ENCODE peak calls at places on chromosomes 7 and 10, in six cellular contexts. A is neuronal stem cell; M is CD4-positive, CD25-positive, alpha-beta regulatory T cell; O is MM.1S; T is HFF-Myc; S is neural progenitor cell. X is an unnamed sample.

GRCh38 chr10:62527019-62527827 is 153.1 kb downstream of the ZNF365 start:
- DNase-seq in A (no peak), M (no peak), O (peak), T (no peak), S (no peak), X (no peak)

GRCh38 chr7:50348469-50349162 is 44.1 kb downstream of the IKZF1 start:
- DNase-seq in A (no peak), M (no peak), O (no peak), T (no peak), S (no peak), X (no peak)

GRCh38 chr10:103933557-103934121 is 15.7 kb upstream of the STN1 start:
- DNase-seq in A (no peak), M (no peak), O (no peak), T (no peak), S (no peak), X (no peak)

GRCh38 chr10:81472927-81473470 is 402.0 kb upstream of the NRG3 start:
- DNase-seq in A (no peak), M (no peak), O (no peak), T (no peak), S (no peak), X (no peak)

GRCh38 chr7:156655983-156656382 is 15.4 kb downstream of the RNF32 start:
- DNase-seq in A (no peak), M (no peak), O (no peak), T (no peak), S (no peak), X (no peak)

GRCh38 chr7:38368191-38368605 is 94.8 kb upstream of the TARP start:
- DNase-seq in A (peak), M (peak), O (peak), T (peak), S (peak), X (peak)

GRCh38 chr10:21961847-21962246 is 41.7 kb downstream of the DNAJC1 start:
- DNase-seq in A (no peak), M (no peak), O (no peak), T (no peak), S (no peak), X (no peak)

GRCh38 chr10:73110345-73110849 is at the start of gene NUDT13:
- DNase-seq in A (peak), M (peak), O (peak), T (no peak), S (peak), X (peak)

GRCh38 chr10:8998751-8999150 is 944.3 kb downstream of the GATA3 start:
- DNase-seq in A (no peak), M (no peak), O (no peak), T (no peak), S (no peak), X (no peak)

GRCh38 chr10:14879055-14879800 is 562 bp downstream of the SUV39H2 start:
- DNase-seq in A (no peak), M (peak), O (peak), T (no peak), S (peak), X (no peak)

GRCh38 chr7:49866910-49867309 is 93.5 kb downstream of the VWC2 start:
- DNase-seq in A (no peak), M (no peak), O (no peak), T (no peak), S (no peak), X (no peak)

GRCh38 chr7:85090138-85090537 is 96.7 kb downstream of the SEMA3D start:
- DNase-seq in A (no peak), M (no peak), O (no peak), T (no peak), S (no peak), X (no peak)

GRCh38 chr10:110434477-110435096 is 63.1 kb upstream of the DUSP5 start:
- DNase-seq in A (no peak), M (no peak), O (no peak), T (no peak), S (no peak), X (no peak)

GRCh38 chr10:89478085-89478738 is 57.2 kb downstream of the SLC16A12 start:
- DNase-seq in A (no peak), M (no peak), O (peak), T (no peak), S (peak), X (no peak)

GRCh38 chr10:89645742-89646172 is 715 bp upstream of the PANK1 start:
- DNase-seq in A (no peak), M (no peak), O (no peak), T (no peak), S (no peak), X (no peak)

GRCh38 chr10:104122273-104123107 is 519 bp downstream of the SFR1 start:
- DNase-seq in A (no peak), M (no peak), O (peak), T (no peak), S (no peak), X (no peak)

GRCh38 chr10:20768849-20769248 is 128.3 kb downstream of the NEBL start:
- DNase-seq in A (peak), M (no peak), O (no peak), T (no peak), S (peak), X (peak)

GRCh38 chr7:105849122-105849855 is 27.1 kb downstream of the ATXN7L1 start:
- DNase-seq in A (no peak), M (peak), O (peak), T (no peak), S (no peak), X (peak)

GRCh38 chr10:49448924-49449323 is 53.0 kb upstream of the DRGX start:
- DNase-seq in A (no peak), M (no peak), O (no peak), T (no peak), S (no peak), X (no peak)

GRCh38 chr10:43156590-43157340 is 18.5 kb downstream of the CSGALNACT2 start:
- DNase-seq in A (no peak), M (no peak), O (no peak), T (no peak), S (peak), X (no peak)

GRCh38 chr7:4069268-4070095 is 612.6 kb upstream of the FOXK1 start:
- DNase-seq in A (no peak), M (no peak), O (no peak), T (no peak), S (peak), X (no peak)

GRCh38 chr10:126247454-126247975 is 140.8 kb downstream of the ADAM12 start:
- DNase-seq in A (no peak), M (no peak), O (no peak), T (peak), S (no peak), X (peak)

GRCh38 chr10:909831-910230 is 21.7 kb downstream of the LARP4B start:
- DNase-seq in A (no peak), M (no peak), O (no peak), T (no peak), S (peak), X (no peak)

GRCh38 chr7:87391020-87391701 is 45.7 kb downstream of the CROT start:
- DNase-seq in A (no peak), M (no peak), O (no peak), T (no peak), S (no peak), X (no peak)

GRCh38 chr7:102260856-102261255 is 25.8 kb upstream of the SH2B2 start:
- DNase-seq in A (no peak), M (no peak), O (no peak), T (no peak), S (peak), X (no peak)

GRCh38 chr10:60390224-60390626 is 550 bp upstream of the ANK3 start:
- DNase-seq in A (no peak), M (no peak), O (no peak), T (no peak), S (no peak), X (no peak)

GRCh38 chr10:128040681-128041080 is 85.5 kb downstream of the MKI67 start:
- DNase-seq in A (no peak), M (no peak), O (no peak), T (no peak), S (no peak), X (no peak)

GRCh38 chr7:93327006-93327633 is 95.0 kb downstream of the VPS50 start:
- DNase-seq in A (no peak), M (no peak), O (no peak), T (peak), S (no peak), X (peak)

GRCh38 chr10:132477066-132477397 is 60.6 kb upstream of the INPP5A start:
- DNase-seq in A (no peak), M (no peak), O (no peak), T (no peak), S (no peak), X (no peak)

GRCh38 chr10:122463466-122464157 is 2.3 kb downstream of the HTRA1 start:
- DNase-seq in A (no peak), M (no peak), O (no peak), T (no peak), S (no peak), X (no peak)

GRCh38 chr10:120423350-120424197 is 33.5 kb upstream of the PLPP4 start:
- DNase-seq in A (peak), M (no peak), O (peak), T (no peak), S (peak), X (peak)

GRCh38 chr7:128879939-128880746 is 17.5 kb downstream of the ATP6V1F start:
- DNase-seq in A (peak), M (no peak), O (no peak), T (no peak), S (peak), X (peak)

GRCh38 chr7:142581341-142581740 is 167.9 kb upstream of the PRSS1 start:
- DNase-seq in A (no peak), M (no peak), O (peak), T (no peak), S (no peak), X (peak)

GRCh38 chr7:118076564-118076963 is 107.4 kb upstream of the LSM8 start:
- DNase-seq in A (no peak), M (no peak), O (no peak), T (no peak), S (no peak), X (no peak)

GRCh38 chr7:6482307-6482706 is 34.6 kb upstream of the DAGLB start:
- DNase-seq in A (no peak), M (no peak), O (no peak), T (no peak), S (no peak), X (peak)

GRCh38 chr10:30038961-30039536 is 20.3 kb downstream of the JCAD start:
- DNase-seq in A (no peak), M (no peak), O (no peak), T (no peak), S (no peak), X (no peak)

GRCh38 chr10:102435529-102436233 is 3.3 kb upstream of the CUEDC2 start:
- DNase-seq in A (no peak), M (no peak), O (no peak), T (no peak), S (no peak), X (no peak)

DNA sequence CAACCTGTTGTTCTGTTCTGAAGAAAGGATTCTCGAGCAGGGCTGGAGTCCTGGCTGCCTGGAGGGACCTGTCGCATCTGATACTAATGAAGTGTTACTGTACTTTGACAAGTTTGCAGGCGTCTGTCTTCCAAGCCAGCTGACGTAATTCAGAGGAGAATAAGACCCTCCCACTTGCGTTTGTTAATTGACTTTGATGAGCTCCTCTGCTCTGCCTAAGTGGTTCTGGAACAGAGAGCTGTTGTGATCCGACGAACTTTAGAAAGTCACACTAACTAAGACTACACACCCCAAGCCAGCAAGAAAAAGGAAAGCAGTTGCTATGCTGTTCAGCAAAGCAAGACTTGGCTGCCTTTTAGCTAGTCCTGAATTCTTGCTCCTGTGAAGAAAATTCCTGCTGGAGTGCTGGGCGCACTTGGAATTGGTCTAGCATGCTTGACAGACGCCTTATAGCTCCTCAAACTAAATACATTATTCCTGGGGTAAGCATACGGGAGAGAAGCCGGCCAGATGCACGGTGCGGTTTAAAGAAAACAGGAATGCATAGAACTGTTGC is 200.3 kb downstream of the CACNB2 start:
- DNase-seq in A (no peak), M (no peak), O (no peak), T (no peak), S (peak), X (no peak)
- H3K4me3 ChIP-seq in A (no peak), M (no peak), O (no peak), T (peak), S (no peak), X (no peak)

GRCh38 chr7:151051108-151051507 is 2.8 kb downstream of the ASIC3 start:
- DNase-seq in A (peak), M (peak), O (peak), T (no peak), S (peak), X (no peak)
- H3K4me3 ChIP-seq in A (no peak), M (no peak), O (no peak), T (no peak), S (no peak), X (no peak)

DNA sequence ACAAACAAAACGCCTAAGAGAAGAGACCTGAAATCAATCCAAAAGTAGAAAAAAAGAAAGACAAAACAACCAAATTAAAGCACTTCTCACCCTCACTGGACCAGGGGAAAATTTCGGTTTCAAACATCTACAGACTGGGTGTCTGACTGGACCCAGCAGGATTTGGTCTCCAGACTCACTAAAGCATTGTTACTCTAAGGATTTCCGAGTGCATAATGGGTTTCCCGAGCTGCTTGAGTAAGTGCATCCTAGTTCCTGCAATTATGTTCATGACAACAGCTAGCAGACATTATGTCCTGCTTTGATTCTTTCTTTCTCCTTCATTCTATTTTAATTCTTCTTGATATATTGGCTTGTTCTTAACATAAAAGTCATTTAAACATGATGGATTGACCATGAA is 51.8 kb upstream of the FAM3C start:
- DNase-seq in A (no peak), M (no peak), O (no peak), T (no peak), S (peak), X (no peak)
- H3K4me3 ChIP-seq in A (no peak), M (no peak), O (no peak), T (no peak), S (no peak), X (no peak)

GRCh38 chr10:58637372-58637771 is 124.7 kb downstream of the BICC1 start:
- DNase-seq in A (no peak), M (no peak), O (no peak), T (no peak), S (no peak), X (no peak)
- H3K4me3 ChIP-seq in A (no peak), M (no peak), O (no peak), T (no peak), S (no peak), X (no peak)

GRCh38 chr10:11546581-11546980 is 64.9 kb downstream of the USP6NL start:
- DNase-seq in A (no peak), M (no peak), O (no peak), T (no peak), S (no peak), X (peak)

GRCh38 chr10:11547111-11547625 is 64.3 kb downstream of the USP6NL start:
- DNase-seq in A (no peak), M (no peak), O (no peak), T (no peak), S (no peak), X (peak)

GRCh38 chr10:11551104-11551503 is 60.3 kb downstream of the USP6NL start:
- DNase-seq in A (no peak), M (no peak), O (no peak), T (no peak), S (no peak), X (no peak)

GRCh38 chr10:11548065-11548762 is 63.2 kb downstream of the USP6NL start:
- DNase-seq in A (no peak), M (no peak), O (no peak), T (no peak), S (no peak), X (no peak)

DNA sequence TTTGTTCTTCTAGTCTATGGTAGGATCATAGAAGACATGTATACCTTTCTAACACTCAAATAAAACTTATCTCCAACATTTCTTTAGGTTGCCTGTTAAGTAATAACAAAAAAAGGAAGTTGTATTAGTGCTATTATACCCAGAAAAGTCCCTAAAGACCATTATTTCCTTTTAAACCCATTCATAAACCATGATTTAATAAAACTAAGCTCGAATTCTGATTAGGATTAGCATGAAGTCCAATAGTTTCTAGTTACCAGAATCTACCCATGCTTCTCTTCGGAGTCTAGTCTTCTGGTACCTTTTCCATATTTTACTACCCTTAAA is 62.7 kb downstream of the USP6NL start:
- DNase-seq in A (no peak), M (no peak), O (no peak), T (no peak), S (no peak), X (no peak)
- H3K4me3 ChIP-seq in A (no peak), M (no peak), O (no peak), T (no peak), S (no peak), X (no peak)

DNA sequence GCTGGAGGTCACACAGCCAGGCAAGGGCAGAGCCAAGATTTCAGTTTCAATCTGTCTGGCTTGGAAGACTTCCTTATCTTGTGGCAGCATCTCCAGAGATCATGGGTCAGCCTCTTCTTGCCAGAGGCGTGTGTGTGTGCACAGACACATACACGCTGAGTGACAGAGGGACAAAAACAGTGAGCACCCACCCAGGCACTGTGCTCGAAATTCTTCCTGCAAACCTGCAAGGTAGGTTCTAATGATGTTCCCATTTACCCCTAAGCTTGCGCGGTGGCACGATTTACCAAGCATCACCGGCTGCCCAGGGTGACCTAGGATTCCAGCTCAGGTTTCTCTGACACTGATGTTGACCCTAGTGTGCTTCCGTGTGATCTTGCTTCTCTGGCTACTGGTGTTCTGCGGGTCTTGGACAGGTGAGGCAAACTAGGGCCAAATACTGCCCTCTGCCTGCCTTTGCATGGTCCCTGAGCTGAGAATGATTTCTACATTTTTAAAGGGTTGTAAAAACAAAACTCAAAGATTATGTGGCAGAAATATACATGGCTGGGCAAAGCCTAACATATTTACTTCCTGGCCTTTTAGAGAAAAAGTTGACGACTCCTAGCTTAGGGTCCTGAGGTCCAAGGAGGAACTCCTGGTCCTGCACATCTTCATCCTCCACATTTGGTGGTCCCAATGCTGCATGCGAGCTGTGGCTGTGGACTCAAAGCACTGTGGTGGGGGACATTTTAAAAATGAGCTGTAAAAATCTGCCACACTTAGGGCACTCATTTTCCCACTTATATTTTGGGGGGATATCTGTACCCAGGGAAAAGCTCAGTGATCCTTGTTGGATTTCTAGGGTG is 268.5 kb downstream of the RPS24 start:
- DNase-seq in A (no peak), M (no peak), O (no peak), T (no peak), S (no peak), X (peak)
- H3K4me3 ChIP-seq in A (peak), M (peak), O (peak), T (peak), S (peak), X (peak)

X was measured in PC-3.